ENCODE peak calls at places on chromosome 13, in seven cellular contexts. E, B, L, F, X, A and N are unnamed samples.

GRCh38 chr13:99135591-99135990 is 65.1 kb upstream of the UBAC2 start:
- DNase-seq in E (no peak), B (no peak), L (no peak), F (peak), X (no peak), A (no peak), N (no peak)

GRCh38 chr13:77571956-77572355 is 36.5 kb downstream of the SCEL start:
- DNase-seq in E (no peak), B (no peak), L (no peak), F (no peak), X (no peak), A (no peak), N (no peak)

GRCh38 chr13:27636624-27637288 is 15.1 kb downstream of the POLR1D start:
- DNase-seq in E (peak), B (no peak), L (no peak), F (no peak), X (no peak), A (no peak), N (peak)

GRCh38 chr13:76297331-76297730 is 588.9 kb downstream of the KCTD12 start:
- DNase-seq in E (no peak), B (no peak), L (no peak), F (no peak), X (no peak), A (no peak), N (no peak)

GRCh38 chr13:83752141-83752540 is 130.1 kb downstream of the SLITRK1 start:
- DNase-seq in E (peak), B (no peak), L (no peak), F (no peak), X (no peak), A (no peak), N (peak)

GRCh38 chr13:96650301-96650886 is 343.9 kb downstream of the OXGR1 start:
- DNase-seq in E (peak), B (peak), L (no peak), F (no peak), X (peak), A (no peak), N (peak)

GRCh38 chr13:49253310-49253709 is 5.6 kb downstream of the CDADC1 start:
- DNase-seq in E (no peak), B (no peak), L (no peak), F (no peak), X (no peak), A (no peak), N (no peak)

GRCh38 chr13:48586591-48587103 is 53.8 kb upstream of the RCBTB2 start:
- DNase-seq in E (peak), B (no peak), L (no peak), F (no peak), X (no peak), A (no peak), N (peak)

GRCh38 chr13:102658678-102659077 is 36.2 kb downstream of the METTL21C start:
- DNase-seq in E (no peak), B (no peak), L (no peak), F (no peak), X (no peak), A (no peak), N (no peak)

GRCh38 chr13:29918845-29919244 is 68.4 kb upstream of the UBL3 start:
- DNase-seq in E (peak), B (no peak), L (no peak), F (no peak), X (no peak), A (no peak), N (peak)

GRCh38 chr13:97810152-97810551 is 143.3 kb upstream of the IPO5 start:
- DNase-seq in E (peak), B (no peak), L (no peak), F (no peak), X (peak), A (no peak), N (peak)

GRCh38 chr13:92727118-92727517 is 499.5 kb upstream of the GPC6 start:
- DNase-seq in E (no peak), B (no peak), L (no peak), F (no peak), X (no peak), A (no peak), N (no peak)

GRCh38 chr13:92677571-92677970 is 549.0 kb upstream of the GPC6 start:
- DNase-seq in E (no peak), B (no peak), L (no peak), F (no peak), X (no peak), A (peak), N (no peak)

GRCh38 chr13:103356226-103356864 is 290.1 kb upstream of the SLC10A2 start:
- DNase-seq in E (no peak), B (no peak), L (no peak), F (no peak), X (no peak), A (no peak), N (no peak)

GRCh38 chr13:20525144-20525600 is 485 bp downstream of the CRYL1 start:
- DNase-seq in E (peak), B (no peak), L (no peak), F (no peak), X (no peak), A (peak), N (no peak)

GRCh38 chr13:100428966-100429365 is 159.6 kb downstream of the GGACT start:
- DNase-seq in E (peak), B (no peak), L (no peak), F (no peak), X (no peak), A (no peak), N (peak)

GRCh38 chr13:112444001-112444311 is 67.8 kb downstream of the SPACA7 start:
- DNase-seq in E (peak), B (peak), L (peak), F (peak), X (peak), A (peak), N (peak)

GRCh38 chr13:112442483-112443090 is 66.4 kb downstream of the SPACA7 start:
- DNase-seq in E (no peak), B (peak), L (no peak), F (peak), X (no peak), A (peak), N (no peak)

GRCh38 chr13:112444416-112445399 is 68.6 kb downstream of the SPACA7 start:
- DNase-seq in E (no peak), B (peak), L (no peak), F (peak), X (no peak), A (peak), N (no peak)

GRCh38 chr13:112441779-112442310 is 65.7 kb downstream of the SPACA7 start:
- DNase-seq in E (no peak), B (peak), L (no peak), F (peak), X (no peak), A (peak), N (no peak)

GRCh38 chr13:112443191-112444000 is 67.2 kb downstream of the SPACA7 start:
- DNase-seq in E (no peak), B (peak), L (no peak), F (peak), X (no peak), A (peak), N (peak)
- TF ChIP-seq CTCF in E (peak), B (peak), L (no peak), F (no peak), X (peak), A (no peak), N (peak)

GRCh38 chr13:40189885-40190655 is 476.4 kb downstream of the FOXO1 start:
- DNase-seq in E (peak), B (no peak), L (no peak), F (peak), X (no peak), A (peak), N (peak)

GRCh38 chr13:40192516-40193257 is 473.8 kb downstream of the FOXO1 start:
- DNase-seq in E (no peak), B (no peak), L (no peak), F (peak), X (no peak), A (no peak), N (no peak)

GRCh38 chr13:40189426-40189825 is 477.0 kb downstream of the FOXO1 start:
- DNase-seq in E (no peak), B (no peak), L (no peak), F (no peak), X (no peak), A (no peak), N (no peak)

GRCh38 chr13:40191186-40191980 is 475.1 kb downstream of the FOXO1 start:
- DNase-seq in E (peak), B (no peak), L (no peak), F (no peak), X (no peak), A (no peak), N (peak)

DNA sequence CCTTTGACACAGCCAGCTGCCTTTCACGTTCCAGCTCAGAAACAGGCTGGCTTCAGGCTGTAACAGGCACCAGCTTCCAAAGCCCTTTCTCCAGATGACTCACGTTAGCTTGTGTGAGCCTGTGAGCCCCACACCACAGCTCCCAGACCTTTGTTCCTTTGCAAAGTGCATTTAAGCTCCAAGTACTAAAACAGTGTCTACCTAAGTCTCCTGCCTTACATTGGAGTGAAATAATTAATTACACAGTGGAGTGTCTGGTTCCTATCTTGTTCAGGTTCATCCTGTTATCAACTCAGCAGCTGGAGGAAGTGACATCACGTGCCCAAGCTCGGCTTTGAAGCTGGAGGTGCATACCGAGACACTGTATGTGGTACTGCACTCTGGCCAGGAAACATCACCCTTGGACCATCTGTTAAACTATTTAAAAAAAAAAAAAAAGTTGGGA is 475.8 kb downstream of the FOXO1 start:
- DNase-seq in E (peak), B (no peak), L (peak), F (no peak), X (no peak), A (no peak), N (peak)
- TF ChIP-seq CTCF in E (no peak), B (no peak), L (no peak), F (no peak), X (no peak), A (no peak), N (no peak)

DNA sequence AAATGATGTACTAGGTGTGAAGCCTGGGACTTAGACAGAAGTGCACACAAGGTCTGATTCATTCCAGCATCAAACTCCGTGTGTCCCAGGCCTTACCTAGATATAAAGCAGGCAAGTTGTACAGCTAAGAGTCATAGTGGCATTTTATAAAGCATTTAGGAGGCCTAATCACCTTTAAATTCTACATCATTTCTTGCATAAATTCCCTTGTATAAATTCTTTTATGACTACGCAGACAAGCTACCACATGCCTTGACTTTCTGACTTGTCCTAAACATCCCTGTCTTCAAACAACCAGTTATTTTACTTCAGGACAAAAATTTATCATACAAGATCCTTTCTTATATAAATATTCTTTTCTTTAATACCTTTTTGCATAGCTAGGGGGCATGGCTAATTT is 22.5 kb downstream of the TMEM255B start:
- DNase-seq in E (no peak), B (no peak), L (no peak), F (no peak), X (no peak), A (no peak), N (no peak)
- TF ChIP-seq CTCF in E (no peak), B (no peak), L (no peak), F (no peak), X (no peak), A (no peak), N (no peak)

GRCh38 chr13:113415825-113416224 is 37.5 kb downstream of the ADPRHL1 start:
- DNase-seq in E (no peak), B (no peak), L (no peak), F (no peak), X (no peak), A (no peak), N (no peak)
- TF ChIP-seq CTCF in E (no peak), B (no peak), L (no peak), F (no peak), X (no peak), A (no peak), N (no peak)

GRCh38 chr13:112586334-112586733 is 1.6 kb downstream of the TUBGCP3 start:
- DNase-seq in E (no peak), B (peak), L (no peak), F (no peak), X (no peak), A (no peak), N (no peak)

GRCh38 chr13:112588490-112589297 is 741 bp upstream of the TUBGCP3 start:
- DNase-seq in E (no peak), B (no peak), L (no peak), F (no peak), X (no peak), A (no peak), N (no peak)

GRCh38 chr13:112587359-112587766 is 590 bp downstream of the TUBGCP3 start:
- DNase-seq in E (peak), B (peak), L (peak), F (peak), X (peak), A (peak), N (peak)

GRCh38 chr13:112583592-112584277 is 4.2 kb downstream of the TUBGCP3 start:
- DNase-seq in E (no peak), B (peak), L (no peak), F (no peak), X (no peak), A (no peak), N (no peak)

DNA sequence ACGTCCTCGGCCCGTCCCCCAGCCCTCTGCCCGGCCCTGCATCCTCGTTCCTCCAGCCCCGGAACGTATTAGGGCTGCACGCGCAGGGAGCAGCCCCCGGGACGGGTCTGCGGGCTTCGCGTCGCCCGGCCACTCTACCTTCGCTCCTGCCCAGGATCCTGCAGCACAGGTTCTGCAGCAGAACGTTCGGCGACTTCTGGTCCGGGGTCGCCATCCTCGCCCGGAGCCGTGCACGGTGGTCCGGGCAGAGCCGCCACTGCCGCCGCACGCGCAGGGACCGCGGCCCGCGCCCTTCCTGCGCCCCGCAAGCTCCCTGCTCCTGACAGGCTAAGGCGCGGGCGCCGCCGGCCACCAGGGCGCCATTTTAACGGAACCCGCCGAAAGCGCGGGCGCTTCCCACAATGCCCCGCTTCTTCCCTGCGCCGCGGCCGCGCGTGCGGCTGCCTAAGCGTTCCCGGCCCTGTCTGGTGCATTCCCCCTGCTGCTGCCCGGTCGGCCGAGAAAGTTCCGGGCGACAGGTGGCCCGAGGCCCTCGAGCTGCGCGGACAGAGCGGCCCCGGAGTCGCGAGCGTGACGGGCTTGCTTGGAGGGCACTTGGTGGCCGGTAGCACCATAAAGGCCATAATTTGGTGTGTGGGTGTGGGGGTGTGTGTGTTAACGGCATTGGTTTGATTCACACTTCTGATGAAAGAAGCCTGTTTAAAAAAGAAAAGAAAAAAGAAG is at the start of gene TUBGCP3:
- DNase-seq in E (peak), B (peak), L (peak), F (peak), X (peak), A (peak), N (peak)
- TF ChIP-seq CTCF in E (no peak), B (no peak), L (no peak), F (no peak), X (no peak), A (peak), N (no peak)

GRCh38 chr13:55244991-55245644 is 1895.6 kb upstream of the PRR20A start:
- DNase-seq in E (no peak), B (no peak), L (no peak), F (no peak), X (no peak), A (peak), N (no peak)
- TF ChIP-seq CTCF in E (no peak), B (peak), L (no peak), F (peak), X (no peak), A (peak), N (no peak)

DNA sequence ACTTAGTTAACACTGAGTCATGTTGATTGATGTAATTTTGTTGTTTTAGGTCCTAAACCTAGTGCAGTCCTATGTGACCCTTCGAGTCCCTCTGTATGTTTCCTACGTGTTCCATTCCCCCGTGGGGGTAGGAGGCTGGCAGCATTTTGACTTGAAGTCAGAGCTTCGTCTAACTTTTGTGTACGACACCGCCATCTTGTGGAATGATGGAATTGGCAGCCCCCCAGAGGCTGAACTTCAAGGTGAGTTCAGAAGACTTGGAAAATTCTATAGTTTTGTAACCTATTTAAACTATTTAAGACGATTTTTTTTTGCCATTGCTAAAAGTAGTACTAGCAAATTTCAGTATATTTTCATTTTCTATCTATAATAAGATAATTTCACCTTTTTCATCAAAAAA is 117.9 kb downstream of the STOML3 start:
- DNase-seq in E (peak), B (peak), L (peak), F (no peak), X (peak), A (peak), N (peak)
- TF ChIP-seq CTCF in E (peak), B (peak), L (peak), F (peak), X (peak), A (peak), N (peak)

GRCh38 chr13:59771272-59771671 is 392.5 kb downstream of the DIAPH3 start:
- DNase-seq in E (no peak), B (no peak), L (no peak), F (no peak), X (no peak), A (no peak), N (peak)
- TF ChIP-seq CTCF in E (peak), B (peak), L (no peak), F (peak), X (peak), A (peak), N (peak)